ENCODE peak calls at places on chromosomes 6 and 20, in four cellular contexts. O, X, S and U are unnamed samples.

GRCh38 chr6:129440691-129441090 is 269.3 kb downstream of the ARHGAP18 start:
- DNase-seq in O (peak), X (no peak), S (no peak), U (peak)

GRCh38 chr20:37120497-37120896 is 24.7 kb upstream of the RBL1 start:
- DNase-seq in O (no peak), X (no peak), S (no peak), U (no peak)

GRCh38 chr6:4351857-4352669 is 216.7 kb upstream of the ECI2 start:
- DNase-seq in O (peak), X (peak), S (peak), U (peak)

GRCh38 chr6:2875840-2876207 is 27.3 kb downstream of the SERPINB9 start:
- DNase-seq in O (peak), X (peak), S (no peak), U (no peak)

GRCh38 chr20:37651932-37652331 is 41.9 kb upstream of the CTNNBL1 start:
- DNase-seq in O (peak), X (peak), S (no peak), U (peak)

GRCh38 chr6:27592481-27593199 is 119.7 kb upstream of the ZNF184 start:
- DNase-seq in O (peak), X (no peak), S (no peak), U (peak)

GRCh38 chr20:50678213-50678898 is 13.0 kb downstream of the RIPOR3 start:
- DNase-seq in O (peak), X (no peak), S (no peak), U (no peak)

GRCh38 chr6:135759831-135760230 is 91.7 kb upstream of the PDE7B start:
- DNase-seq in O (peak), X (no peak), S (no peak), U (peak)

GRCh38 chr6:138682722-138683521 is 90.6 kb upstream of the CCDC28A start:
- DNase-seq in O (peak), X (no peak), S (no peak), U (peak)

GRCh38 chr20:35947489-35947888 is 6.8 kb downstream of the SCAND1 start:
- DNase-seq in O (peak), X (no peak), S (no peak), U (peak)

GRCh38 chr6:169752074-169752623 is 727 bp downstream of the ERMARD start:
- DNase-seq in O (no peak), X (no peak), S (no peak), U (no peak)

GRCh38 chr6:1626481-1626880 is 16.8 kb downstream of the FOXC1 start:
- DNase-seq in O (no peak), X (peak), S (no peak), U (no peak)

GRCh38 chr6:133610271-133610840 is 278.6 kb upstream of the TCF21 start:
- DNase-seq in O (peak), X (no peak), S (no peak), U (peak)

GRCh38 chr6:157274471-157275226 is 48.7 kb downstream of the TMEM242 start:
- DNase-seq in O (peak), X (peak), S (peak), U (peak)

GRCh38 chr6:157272866-157273755 is 50.2 kb downstream of the TMEM242 start:
- DNase-seq in O (no peak), X (no peak), S (no peak), U (no peak)

GRCh38 chr6:157274116-157274470 is 49.2 kb downstream of the TMEM242 start:
- DNase-seq in O (no peak), X (no peak), S (no peak), U (no peak)

GRCh38 chr6:157272372-157272771 is 50.9 kb downstream of the TMEM242 start:
- DNase-seq in O (no peak), X (no peak), S (no peak), U (no peak)

GRCh38 chr6:157273756-157274088 is 49.6 kb downstream of the TMEM242 start:
- DNase-seq in O (peak), X (no peak), S (no peak), U (peak)
- H3K4me3 ChIP-seq in O (peak), X (peak), S (peak), U (no peak)

GRCh38 chr6:116078522-116078921 is 17.8 kb upstream of the FRK start:
- DNase-seq in O (no peak), X (no peak), S (no peak), U (no peak)
- TF ChIP-seq CTCF in O (peak), X (no peak), S (no peak), U (no peak)

DNA sequence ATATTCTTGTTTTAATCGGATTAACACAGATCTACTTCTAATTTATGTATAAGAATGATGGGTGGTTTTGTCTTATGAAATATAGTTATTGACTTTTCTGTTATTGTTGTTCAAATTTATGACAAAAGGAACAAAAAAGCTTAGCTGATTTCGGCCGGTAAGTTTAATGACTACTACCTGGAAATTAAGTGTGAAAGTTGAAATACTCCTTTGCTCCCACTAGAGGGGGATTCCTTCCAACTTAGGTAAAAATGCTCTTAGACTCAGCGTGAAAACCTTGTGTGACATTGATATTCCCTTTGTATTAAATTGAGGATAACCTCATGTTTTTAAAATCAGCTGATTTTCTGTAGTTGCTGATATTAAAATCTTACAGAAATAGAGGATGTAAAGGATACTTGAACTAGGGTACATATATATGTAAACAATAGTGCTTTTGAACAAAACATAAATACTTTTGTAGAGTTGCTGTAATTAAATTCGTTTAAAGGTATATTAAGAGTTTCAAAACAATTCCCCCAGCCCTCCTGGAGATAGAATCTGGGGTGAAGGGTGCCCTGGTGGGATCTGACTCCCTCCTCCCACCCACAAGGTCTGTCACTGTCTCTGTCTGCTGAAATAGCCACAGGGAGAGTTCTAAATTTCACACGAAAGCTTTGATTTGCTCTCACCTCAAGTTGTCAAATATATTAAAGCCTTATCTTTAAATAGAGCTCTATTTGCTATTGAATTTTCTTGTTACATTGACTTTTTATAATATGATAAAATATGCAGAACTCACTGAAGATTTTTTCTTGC is 257.5 kb downstream of the ARID1B start:
- DNase-seq in O (peak), X (no peak), S (no peak), U (peak)
- H3K4me3 ChIP-seq in O (no peak), X (no peak), S (no peak), U (no peak)

GRCh38 chr6:123329337-123329736 is 307.4 kb downstream of the TRDN start:
- DNase-seq in O (no peak), X (no peak), S (no peak), U (peak)
- TF ChIP-seq CTCF in O (no peak), X (no peak), S (no peak), U (no peak)